ENCODE peak calls at places on chromosomes 6 and 20, in six cellular contexts. One of them, this sample, is unnamed. For H3K36me3, the result is how much of the 10 kb centered on the place peaks cover.

GRCh38 chr6:16625319-16626240 is 135.7 kb downstream of the ATXN1 start:
- DNase-seq in pancreas: no peak
- DNase-seq in HCT116: no peak
- DNase-seq in bronchial epithelial cell: no peak
- DNase-seq in heart right ventricle: no peak
- DNase-seq in IMR-90: peak
- DNase-seq in this sample: peak

GRCh38 chr6:16205377-16206144 is 32.8 kb upstream of the GMPR start:
- DNase-seq in pancreas: no peak
- DNase-seq in HCT116: no peak
- DNase-seq in bronchial epithelial cell: no peak
- DNase-seq in heart right ventricle: no peak
- DNase-seq in IMR-90: peak
- DNase-seq in this sample: peak

GRCh38 chr6:117138920-117139319 is 126.4 kb upstream of the VGLL2 start:
- DNase-seq in pancreas: no peak
- DNase-seq in HCT116: no peak
- DNase-seq in bronchial epithelial cell: no peak
- DNase-seq in heart right ventricle: no peak
- DNase-seq in IMR-90: no peak
- DNase-seq in this sample: no peak

GRCh38 chr6:82129814-82130213 is 117.7 kb downstream of the IBTK start:
- DNase-seq in pancreas: no peak
- DNase-seq in HCT116: no peak
- DNase-seq in bronchial epithelial cell: no peak
- DNase-seq in heart right ventricle: no peak
- DNase-seq in IMR-90: no peak
- DNase-seq in this sample: no peak

GRCh38 chr20:64112691-64113443 is 5.5 kb upstream of the NPBWR2 start:
- DNase-seq in pancreas: no peak
- DNase-seq in HCT116: no peak
- DNase-seq in bronchial epithelial cell: no peak
- DNase-seq in heart right ventricle: no peak
- DNase-seq in IMR-90: no peak
- DNase-seq in this sample: no peak

GRCh38 chr6:101545171-101545570 is 151.7 kb downstream of the GRIK2 start:
- DNase-seq in pancreas: no peak
- DNase-seq in HCT116: no peak
- DNase-seq in bronchial epithelial cell: no peak
- DNase-seq in heart right ventricle: no peak
- DNase-seq in IMR-90: peak
- DNase-seq in this sample: no peak

GRCh38 chr20:444862-445426 is 17.4 kb downstream of the TBC1D20 start:
- DNase-seq in pancreas: no peak
- DNase-seq in HCT116: no peak
- DNase-seq in bronchial epithelial cell: peak
- DNase-seq in heart right ventricle: no peak
- DNase-seq in IMR-90: peak
- DNase-seq in this sample: peak

GRCh38 chr6:81768150-81768942 is 15.9 kb upstream of the TENT5A start:
- DNase-seq in pancreas: no peak
- DNase-seq in HCT116: no peak
- DNase-seq in bronchial epithelial cell: no peak
- DNase-seq in heart right ventricle: no peak
- DNase-seq in IMR-90: peak
- DNase-seq in this sample: no peak

GRCh38 chr6:7135755-7136154 is 28.0 kb downstream of the RREB1 start:
- DNase-seq in pancreas: no peak
- DNase-seq in HCT116: no peak
- DNase-seq in bronchial epithelial cell: no peak
- DNase-seq in heart right ventricle: no peak
- DNase-seq in IMR-90: no peak
- DNase-seq in this sample: no peak

GRCh38 chr6:97630592-97630991 is 347.6 kb upstream of the MMS22L start:
- DNase-seq in pancreas: no peak
- DNase-seq in HCT116: no peak
- DNase-seq in bronchial epithelial cell: peak
- DNase-seq in heart right ventricle: no peak
- DNase-seq in IMR-90: peak
- DNase-seq in this sample: peak

GRCh38 chr20:32191873-32192272 is 15.7 kb downstream of the PLAGL2 start:
- DNase-seq in pancreas: no peak
- DNase-seq in HCT116: no peak
- DNase-seq in bronchial epithelial cell: no peak
- DNase-seq in heart right ventricle: no peak
- DNase-seq in IMR-90: peak
- DNase-seq in this sample: no peak

GRCh38 chr20:20734475-20734948 is 22.1 kb upstream of the RALGAPA2 start:
- DNase-seq in pancreas: no peak
- DNase-seq in HCT116: no peak
- DNase-seq in bronchial epithelial cell: no peak
- DNase-seq in heart right ventricle: no peak
- DNase-seq in IMR-90: no peak
- DNase-seq in this sample: no peak

GRCh38 chr6:81934936-81935335 is 182.5 kb upstream of the TENT5A start:
- DNase-seq in pancreas: no peak
- DNase-seq in HCT116: no peak
- DNase-seq in bronchial epithelial cell: no peak
- DNase-seq in heart right ventricle: no peak
- DNase-seq in IMR-90: peak
- DNase-seq in this sample: no peak

GRCh38 chr6:56555438-56555872 is 87.2 kb downstream of the DST start:
- DNase-seq in pancreas: no peak
- DNase-seq in HCT116: no peak
- DNase-seq in bronchial epithelial cell: no peak
- DNase-seq in heart right ventricle: no peak
- DNase-seq in IMR-90: peak
- DNase-seq in this sample: peak

GRCh38 chr6:53718597-53719460 is 53.3 kb upstream of the KLHL31 start:
- DNase-seq in pancreas: no peak
- DNase-seq in HCT116: peak
- DNase-seq in bronchial epithelial cell: peak
- DNase-seq in heart right ventricle: no peak
- DNase-seq in IMR-90: peak
- DNase-seq in this sample: peak

GRCh38 chr6:156807028-156807427 is 29.9 kb downstream of the ARID1B start:
- DNase-seq in pancreas: no peak
- DNase-seq in HCT116: no peak
- DNase-seq in bronchial epithelial cell: no peak
- DNase-seq in heart right ventricle: no peak
- DNase-seq in IMR-90: no peak
- DNase-seq in this sample: no peak

GRCh38 chr6:7526755-7527154 is 14.7 kb upstream of the DSP start:
- DNase-seq in pancreas: no peak
- DNase-seq in HCT116: no peak
- DNase-seq in bronchial epithelial cell: no peak
- DNase-seq in heart right ventricle: no peak
- DNase-seq in IMR-90: no peak
- DNase-seq in this sample: no peak

GRCh38 chr20:63553933-63554290 is at the start of gene FNDC11:
- DNase-seq in pancreas: no peak
- DNase-seq in HCT116: no peak
- DNase-seq in bronchial epithelial cell: no peak
- DNase-seq in heart right ventricle: peak
- DNase-seq in IMR-90: no peak
- DNase-seq in this sample: no peak

GRCh38 chr6:5994999-5995698 is 11.6 kb downstream of the NRN1 start:
- DNase-seq in pancreas: no peak
- DNase-seq in HCT116: no peak
- DNase-seq in bronchial epithelial cell: no peak
- DNase-seq in heart right ventricle: no peak
- DNase-seq in IMR-90: no peak
- DNase-seq in this sample: no peak

GRCh38 chr6:133456439-133456838 is 215.3 kb downstream of the EYA4 start:
- DNase-seq in pancreas: no peak
- DNase-seq in HCT116: no peak
- DNase-seq in bronchial epithelial cell: no peak
- DNase-seq in heart right ventricle: no peak
- DNase-seq in IMR-90: no peak
- DNase-seq in this sample: no peak

GRCh38 chr6:24494726-24495515 is at the start of gene ALDH5A1:
- DNase-seq in pancreas: peak
- DNase-seq in HCT116: peak
- DNase-seq in bronchial epithelial cell: peak
- DNase-seq in heart right ventricle: peak
- DNase-seq in IMR-90: peak
- DNase-seq in this sample: peak

GRCh38 chr6:17741507-17741906 is 34.8 kb upstream of the NUP153 start:
- DNase-seq in pancreas: no peak
- DNase-seq in HCT116: no peak
- DNase-seq in bronchial epithelial cell: peak
- DNase-seq in heart right ventricle: no peak
- DNase-seq in IMR-90: no peak
- DNase-seq in this sample: no peak

GRCh38 chr6:33839399-33840063 is 35.7 kb upstream of the MLN start:
- DNase-seq in pancreas: no peak
- DNase-seq in HCT116: no peak
- DNase-seq in bronchial epithelial cell: peak
- DNase-seq in heart right ventricle: no peak
- DNase-seq in IMR-90: no peak
- DNase-seq in this sample: no peak

GRCh38 chr20:37681384-37681977 is 12.3 kb upstream of the CTNNBL1 start:
- DNase-seq in pancreas: no peak
- DNase-seq in HCT116: no peak
- DNase-seq in bronchial epithelial cell: no peak
- DNase-seq in heart right ventricle: no peak
- DNase-seq in IMR-90: no peak
- DNase-seq in this sample: no peak

GRCh38 chr6:167495506-167496391 is 170.9 kb downstream of the TTLL2 start:
- DNase-seq in pancreas: no peak
- DNase-seq in HCT116: no peak
- DNase-seq in bronchial epithelial cell: no peak
- DNase-seq in heart right ventricle: no peak
- DNase-seq in IMR-90: no peak
- DNase-seq in this sample: no peak
- TF ChIP-seq CTCF in pancreas: no peak
- TF ChIP-seq CTCF in HCT116: no peak
- TF ChIP-seq CTCF in bronchial epithelial cell: no peak
- TF ChIP-seq CTCF in heart right ventricle: no peak
- TF ChIP-seq CTCF in IMR-90: no peak
- TF ChIP-seq CTCF in this sample: no peak

DNA sequence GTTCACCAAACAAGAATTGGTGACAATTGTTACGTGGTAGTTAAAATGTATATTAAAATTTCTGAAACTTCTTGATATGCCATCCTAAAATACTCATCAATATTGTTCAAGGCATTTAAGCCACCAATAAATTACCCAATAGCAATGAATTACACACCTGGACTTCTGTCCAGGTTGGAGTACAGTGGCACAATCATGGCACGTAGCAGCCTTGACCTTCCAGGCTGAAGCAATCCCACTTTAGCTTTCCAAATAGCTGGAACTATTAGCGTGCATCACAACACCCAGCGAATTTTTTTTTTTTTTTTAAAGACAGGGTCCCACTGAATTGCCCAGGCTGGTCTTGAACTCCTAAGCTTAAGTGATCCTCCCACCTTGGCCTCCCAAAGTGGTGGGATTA is 17.2 kb downstream of the SRPK1 start:
- DNase-seq in pancreas: no peak
- DNase-seq in HCT116: no peak
- DNase-seq in bronchial epithelial cell: no peak
- DNase-seq in heart right ventricle: no peak
- DNase-seq in IMR-90: no peak
- DNase-seq in this sample: no peak
- H3K36me3 ChIP-seq in pancreas: under half
- H3K36me3 ChIP-seq in HCT116: under half
- H3K36me3 ChIP-seq in bronchial epithelial cell: under half
- H3K36me3 ChIP-seq in heart right ventricle: under half
- H3K36me3 ChIP-seq in IMR-90: under half
- H3K36me3 ChIP-seq in this sample: under half

GRCh38 chr20:57263767-57264150 is 2.7 kb downstream of the BMP7 start:
- DNase-seq in pancreas: no peak
- DNase-seq in HCT116: no peak
- DNase-seq in bronchial epithelial cell: no peak
- DNase-seq in heart right ventricle: no peak
- DNase-seq in IMR-90: no peak
- DNase-seq in this sample: no peak

GRCh38 chr20:57262244-57263126 is 4.0 kb downstream of the BMP7 start:
- DNase-seq in pancreas: no peak
- DNase-seq in HCT116: no peak
- DNase-seq in bronchial epithelial cell: no peak
- DNase-seq in heart right ventricle: no peak
- DNase-seq in IMR-90: no peak
- DNase-seq in this sample: no peak

GRCh38 chr20:57261488-57262243 is 4.8 kb downstream of the BMP7 start:
- DNase-seq in pancreas: no peak
- DNase-seq in HCT116: no peak
- DNase-seq in bronchial epithelial cell: no peak
- DNase-seq in heart right ventricle: peak
- DNase-seq in IMR-90: no peak
- DNase-seq in this sample: no peak

GRCh38 chr20:57264151-57264792 is 2.2 kb downstream of the BMP7 start:
- DNase-seq in pancreas: no peak
- DNase-seq in HCT116: no peak
- DNase-seq in bronchial epithelial cell: no peak
- DNase-seq in heart right ventricle: peak
- DNase-seq in IMR-90: no peak
- DNase-seq in this sample: no peak

DNA sequence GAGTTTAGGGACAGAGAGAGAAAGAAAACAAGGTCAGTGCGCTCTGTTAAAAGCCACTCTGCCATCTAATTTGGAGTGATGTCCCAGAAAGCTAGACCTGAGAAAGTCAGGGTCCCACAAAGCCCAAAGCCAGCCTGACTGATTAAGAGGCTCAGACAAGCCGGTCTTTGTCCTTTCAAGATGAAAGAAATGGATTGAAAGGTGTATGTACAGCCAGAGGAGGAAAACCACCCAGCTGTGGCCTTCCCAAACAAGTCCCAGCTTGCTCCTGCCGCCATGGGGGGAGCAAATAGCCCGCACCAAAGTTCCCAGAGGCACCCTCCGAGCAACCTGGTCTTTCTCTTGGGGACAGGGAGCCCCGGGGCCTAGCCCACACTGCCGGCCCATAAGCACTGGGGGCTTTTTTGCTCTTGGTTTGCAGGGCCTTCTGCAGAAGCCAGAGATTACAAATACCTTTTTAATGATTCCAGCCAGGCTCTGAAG is 3.3 kb downstream of the BMP7 start:
- DNase-seq in pancreas: no peak
- DNase-seq in HCT116: no peak
- DNase-seq in bronchial epithelial cell: peak
- DNase-seq in heart right ventricle: no peak
- DNase-seq in IMR-90: no peak
- DNase-seq in this sample: no peak
- H3K4me3 ChIP-seq in pancreas: no peak
- H3K4me3 ChIP-seq in HCT116: no peak
- H3K4me3 ChIP-seq in bronchial epithelial cell: no peak
- H3K4me3 ChIP-seq in heart right ventricle: no peak
- H3K4me3 ChIP-seq in IMR-90: no peak
- H3K4me3 ChIP-seq in this sample: no peak

DNA sequence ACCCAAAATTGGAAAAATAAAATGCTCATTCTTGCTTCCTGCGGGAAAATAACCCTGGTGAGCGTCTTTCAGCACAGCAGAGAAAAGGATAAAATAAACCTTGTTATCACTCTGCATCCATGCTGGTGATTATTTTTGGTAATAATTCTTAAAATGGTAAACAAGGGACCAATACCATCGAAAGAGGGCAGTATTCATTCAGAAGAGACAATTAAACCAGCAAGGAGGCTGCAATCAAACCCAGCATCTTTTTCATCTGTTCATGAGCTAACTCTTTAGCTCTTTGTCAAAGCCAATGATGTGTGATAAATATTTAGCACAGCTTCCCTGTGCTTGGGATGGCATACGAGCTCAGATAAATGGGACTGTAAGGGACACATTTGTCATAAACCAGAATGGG is 34.3 kb downstream of the CDH26 start:
- DNase-seq in pancreas: no peak
- DNase-seq in HCT116: no peak
- DNase-seq in bronchial epithelial cell: peak
- DNase-seq in heart right ventricle: no peak
- DNase-seq in IMR-90: peak
- DNase-seq in this sample: no peak
- TF ChIP-seq CTCF in pancreas: no peak
- TF ChIP-seq CTCF in HCT116: peak
- TF ChIP-seq CTCF in bronchial epithelial cell: no peak
- TF ChIP-seq CTCF in heart right ventricle: no peak
- TF ChIP-seq CTCF in IMR-90: peak
- TF ChIP-seq CTCF in this sample: no peak

This sample was measured in brain microvascular endothelial cell.